ENCODE peak calls at places on chromosomes 11 and 22, in eight cellular contexts. U is esophagus squamous epithelium; R is mucosa of descending colon; S is upper lobe of right lung; L is endothelial cell of umbilical vein; M is OCI-LY7; Z is adrenal gland; Q is CD8-positive, alpha-beta T cell. A is an unnamed sample. For H3K4me1 and H3K36me3, the result is how much of the 10 kb centered on the place peaks cover.

GRCh38 chr11:46272816-46273427 is 4.5 kb upstream of the CREB3L1 start:
- DNase-seq in U (no peak), R (peak), S (peak), L (peak), M (no peak), Z (peak), Q (no peak), A (no peak)

GRCh38 chr11:130456276-130456675 is 7.8 kb downstream of the ADAMTS15 start:
- DNase-seq in U (no peak), R (no peak), S (no peak), L (no peak), M (no peak), Z (no peak), Q (no peak), A (no peak)

GRCh38 chr11:69055598-69056516 is 7.1 kb downstream of the TPCN2 start:
- DNase-seq in U (no peak), R (peak), S (peak), L (no peak), M (peak), Z (no peak), Q (no peak), A (no peak)

GRCh38 chr11:73467505-73467904 is 91.3 kb downstream of the RELT start:
- DNase-seq in U (no peak), R (no peak), S (no peak), L (no peak), M (no peak), Z (no peak), Q (no peak), A (no peak)

GRCh38 chr22:29916007-29916544 is 33.1 kb downstream of the MTMR3 start:
- DNase-seq in U (no peak), R (no peak), S (no peak), L (no peak), M (no peak), Z (no peak), Q (no peak), A (no peak)

GRCh38 chr11:30100514-30100913 is 83.7 kb upstream of the KCNA4 start:
- DNase-seq in U (no peak), R (no peak), S (no peak), L (no peak), M (no peak), Z (no peak), Q (no peak), A (no peak)

GRCh38 chr11:101363706-101364275 is 220.0 kb downstream of the TRPC6 start:
- DNase-seq in U (no peak), R (no peak), S (no peak), L (no peak), M (no peak), Z (no peak), Q (no peak), A (no peak)

GRCh38 chr11:103433976-103434375 is 324.8 kb downstream of the DYNC2H1 start:
- DNase-seq in U (no peak), R (no peak), S (no peak), L (peak), M (no peak), Z (no peak), Q (no peak), A (no peak)

GRCh38 chr11:27420217-27420616 is 52.4 kb downstream of the LGR4 start:
- DNase-seq in U (no peak), R (no peak), S (no peak), L (no peak), M (no peak), Z (no peak), Q (no peak), A (no peak)

GRCh38 chr22:37018086-37018814 is 997 bp downstream of the TST start:
- DNase-seq in U (no peak), R (no peak), S (no peak), L (no peak), M (no peak), Z (no peak), Q (no peak), A (no peak)

GRCh38 chr22:37020192-37020479 is 594 bp downstream of the MPST start:
- DNase-seq in U (no peak), R (peak), S (no peak), L (peak), M (peak), Z (no peak), Q (no peak), A (no peak)

GRCh38 chr22:37018815-37019308 is 385 bp downstream of the TST start:
- DNase-seq in U (no peak), R (peak), S (peak), L (peak), M (no peak), Z (peak), Q (no peak), A (peak)

GRCh38 chr22:37021041-37021440 is 1.5 kb downstream of the MPST start:
- DNase-seq in U (no peak), R (peak), S (no peak), L (no peak), M (no peak), Z (no peak), Q (no peak), A (no peak)

GRCh38 chr22:37019309-37020191 is at the start of the genes MPST and TST:
- DNase-seq in U (no peak), R (peak), S (peak), L (peak), M (peak), Z (peak), Q (no peak), A (peak)
- TF ChIP-seq CTCF in U (peak), R (no peak), S (no peak), L (peak), M (peak), Z (peak), Q (no peak), A (peak)

GRCh38 chr11:1534171-1534570 is 37.9 kb downstream of the DUSP8 start:
- DNase-seq in U (no peak), R (no peak), S (no peak), L (no peak), M (no peak), Z (no peak), Q (no peak), A (no peak)
- H3K4me1 ChIP-seq in U (half or more), R (under half), S (under half), L (under half), M (under half), Z (under half), Q (under half), A (under half)

GRCh38 chr11:11894486-11894885 is 52.7 kb downstream of the USP47 start:
- DNase-seq in U (no peak), R (no peak), S (no peak), L (no peak), M (no peak), Z (no peak), Q (no peak), A (no peak)

GRCh38 chr11:11895672-11896071 is 53.9 kb downstream of the USP47 start:
- DNase-seq in U (no peak), R (no peak), S (no peak), L (peak), M (no peak), Z (no peak), Q (no peak), A (no peak)

GRCh38 chr11:11899401-11899800 is 57.6 kb downstream of the USP47 start:
- DNase-seq in U (no peak), R (no peak), S (no peak), L (no peak), M (no peak), Z (no peak), Q (no peak), A (no peak)

GRCh38 chr11:11901917-11902316 is 60.1 kb downstream of the USP47 start:
- DNase-seq in U (no peak), R (no peak), S (no peak), L (no peak), M (no peak), Z (no peak), Q (no peak), A (no peak)

GRCh38 chr11:11898648-11899047 is 56.9 kb downstream of the USP47 start:
- DNase-seq in U (no peak), R (no peak), S (no peak), L (no peak), M (no peak), Z (no peak), Q (no peak), A (no peak)
- H3K36me3 ChIP-seq in U (under half), R (under half), S (under half), L (under half), M (under half), Z (under half), Q (under half), A (under half)

GRCh38 chr11:76426660-76427059 is 18.2 kb upstream of the EMSY start:
- DNase-seq in U (no peak), R (no peak), S (no peak), L (no peak), M (no peak), Z (no peak), Q (no peak), A (no peak)
- TF ChIP-seq CTCF in U (no peak), R (no peak), S (no peak), L (no peak), M (no peak), Z (no peak), Q (no peak), A (no peak)

GRCh38 chr11:35141034-35141433 is 2.1 kb downstream of the CD44 start:
- DNase-seq in U (no peak), R (no peak), S (no peak), L (no peak), M (no peak), Z (no peak), Q (no peak), A (no peak)
- H3K4me1 ChIP-seq in U (half or more), R (under half), S (under half), L (under half), M (under half), Z (under half), Q (half or more), A (under half)

DNA sequence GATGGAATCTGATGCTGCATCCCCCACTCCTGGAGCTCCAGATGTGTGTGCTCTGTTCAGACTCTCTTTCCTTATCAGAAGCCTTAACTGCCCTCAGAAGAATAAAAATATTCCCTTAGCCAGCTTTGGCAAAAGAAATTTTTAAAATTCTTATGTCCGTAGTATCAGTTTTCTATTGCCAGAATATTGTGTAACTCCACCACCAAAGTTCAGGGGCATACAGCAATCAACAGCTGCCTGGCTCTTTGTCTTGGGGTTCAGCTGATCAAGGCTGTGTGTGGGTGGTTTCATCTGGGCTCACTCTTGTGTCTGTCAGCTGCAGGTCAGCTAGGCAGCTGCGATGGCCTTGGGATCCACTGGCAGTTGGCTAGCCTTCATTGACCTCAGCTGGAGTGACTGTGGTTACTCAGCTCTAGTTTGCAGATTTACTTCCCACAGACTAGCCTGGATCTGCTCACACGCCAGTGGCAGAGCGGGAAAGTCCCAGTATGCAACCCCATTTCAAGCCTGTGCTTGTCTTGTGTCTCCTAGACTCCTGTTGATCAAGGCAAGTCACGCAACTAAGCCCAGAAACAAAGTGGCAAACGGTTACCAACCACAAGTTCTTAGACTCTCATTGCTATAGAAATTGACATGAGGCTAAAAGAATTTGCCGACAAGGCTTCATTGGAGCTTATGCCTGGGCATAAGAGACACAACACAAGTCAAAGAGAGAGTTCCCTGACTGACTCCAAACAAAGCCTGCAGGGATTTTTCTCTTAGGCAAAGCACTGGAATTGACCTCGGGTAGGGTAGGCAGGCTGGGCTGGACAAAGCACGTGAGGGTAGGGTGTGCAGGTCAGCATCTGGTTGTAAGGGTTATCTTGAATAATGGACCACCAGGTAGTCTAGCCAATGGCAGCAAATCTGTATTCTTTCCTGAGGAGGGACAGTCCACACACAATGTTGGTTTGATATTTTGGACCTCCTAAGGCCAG is 7.5 kb downstream of the TMEM138 start:
- DNase-seq in U (no peak), R (peak), S (no peak), L (no peak), M (no peak), Z (peak), Q (no peak), A (no peak)
- H3K36me3 ChIP-seq in U (under half), R (under half), S (half or more), L (under half), M (half or more), Z (under half), Q (under half), A (half or more)

GRCh38 chr11:118484405-118484804 is 42.9 kb upstream of the TTC36 start:
- DNase-seq in U (no peak), R (no peak), S (no peak), L (no peak), M (no peak), Z (no peak), Q (no peak), A (no peak)

GRCh38 chr11:118491041-118491440 is 36.2 kb upstream of the TTC36 start:
- DNase-seq in U (no peak), R (no peak), S (no peak), L (no peak), M (no peak), Z (no peak), Q (no peak), A (no peak)

GRCh38 chr11:118485273-118485672 is 42.0 kb upstream of the TTC36 start:
- DNase-seq in U (no peak), R (no peak), S (no peak), L (no peak), M (no peak), Z (no peak), Q (no peak), A (no peak)

DNA sequence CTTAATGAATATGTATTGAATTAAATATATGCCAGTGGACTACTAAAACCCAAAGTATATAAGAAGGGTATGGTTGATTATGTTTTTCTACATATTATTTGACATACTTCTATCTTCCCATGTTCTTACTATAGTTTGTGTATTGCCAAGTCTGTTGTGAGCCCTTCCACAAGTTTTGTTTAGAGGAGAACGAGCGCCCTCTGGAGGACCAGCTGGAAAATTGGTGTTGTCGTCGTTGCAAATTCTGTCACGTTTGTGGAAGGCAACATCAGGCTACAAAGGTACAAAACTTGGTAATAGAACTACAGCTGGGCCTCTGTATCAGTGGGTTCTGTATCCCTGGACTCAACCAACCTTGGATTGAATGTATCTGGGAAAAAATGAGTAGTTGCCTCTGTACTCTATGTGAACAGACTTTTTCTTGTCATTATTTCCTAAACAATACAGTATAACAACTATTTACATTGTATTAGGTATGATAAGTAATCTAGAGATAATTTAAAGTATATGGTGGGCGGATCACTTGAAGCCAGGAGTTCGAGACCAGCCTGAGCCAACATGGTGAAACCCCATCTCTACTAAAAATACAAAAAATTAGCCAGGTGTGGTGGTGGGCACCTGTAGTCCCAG is 38.7 kb upstream of the TTC36 start:
- DNase-seq in U (no peak), R (no peak), S (no peak), L (peak), M (peak), Z (peak), Q (peak), A (peak)
- TF ChIP-seq CTCF in U (peak), R (peak), S (peak), L (peak), M (peak), Z (peak), Q (peak), A (peak)

GRCh38 chr11:131746201-131746600 is 375.8 kb downstream of the NTM start:
- DNase-seq in U (no peak), R (no peak), S (no peak), L (no peak), M (no peak), Z (no peak), Q (no peak), A (no peak)

GRCh38 chr11:131750152-131750551 is 379.7 kb downstream of the NTM start:
- DNase-seq in U (no peak), R (no peak), S (no peak), L (no peak), M (no peak), Z (no peak), Q (no peak), A (no peak)

GRCh38 chr11:131749100-131749499 is 378.7 kb downstream of the NTM start:
- DNase-seq in U (no peak), R (no peak), S (no peak), L (peak), M (no peak), Z (no peak), Q (no peak), A (no peak)

GRCh38 chr11:131750692-131751091 is 380.3 kb downstream of the NTM start:
- DNase-seq in U (no peak), R (no peak), S (no peak), L (no peak), M (no peak), Z (no peak), Q (no peak), A (no peak)

DNA sequence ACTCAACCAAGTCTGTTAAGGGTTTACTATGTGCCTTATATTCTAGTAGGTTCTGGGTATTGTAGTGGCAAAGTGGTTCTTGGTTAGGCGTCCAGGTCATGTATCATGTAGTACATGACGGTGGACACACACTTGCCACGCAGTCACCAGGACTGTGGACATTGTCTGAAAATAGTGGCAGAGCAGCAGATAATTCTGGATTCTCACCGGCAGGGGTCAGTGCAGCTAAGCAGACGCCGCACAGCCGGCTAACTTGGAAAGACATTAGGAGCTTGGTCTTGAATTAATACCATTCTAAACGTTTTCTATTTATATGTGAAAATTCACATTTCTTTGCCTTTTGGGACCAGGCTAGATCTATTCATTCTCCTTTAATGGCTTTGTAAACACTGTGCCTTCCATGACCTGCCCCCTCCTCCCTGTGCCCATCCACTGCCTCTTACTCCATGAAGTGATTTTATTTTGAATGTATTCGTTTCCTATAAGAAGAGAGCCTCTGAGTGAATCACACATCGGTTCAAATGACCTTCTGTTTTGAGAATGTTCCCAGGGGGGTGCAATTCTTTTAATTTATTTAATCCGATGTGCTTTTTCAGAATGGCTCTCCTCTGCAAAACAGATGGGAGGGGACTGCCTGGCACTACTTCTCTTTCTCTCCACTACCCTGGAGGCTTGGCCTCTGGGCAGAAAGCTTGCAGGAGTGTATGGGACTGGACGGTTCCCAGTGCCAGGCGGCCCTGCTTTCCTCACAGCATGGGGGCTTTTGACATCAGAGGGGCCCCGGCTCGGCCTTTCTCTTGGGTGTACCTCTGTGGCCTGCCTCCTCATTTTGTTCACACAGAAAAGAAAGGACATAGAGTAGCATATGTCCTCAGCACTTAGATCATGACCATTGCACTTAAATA is 378.0 kb downstream of the NTM start:
- DNase-seq in U (no peak), R (no peak), S (peak), L (peak), M (peak), Z (peak), Q (no peak), A (peak)
- H3K4me1 ChIP-seq in U (under half), R (under half), S (under half), L (half or more), M (under half), Z (under half), Q (under half), A (under half)